ENCODE peak calls at places on chromosomes 12 and 14, in eight cellular contexts. One of them, this sample, is unnamed.

GRCh38 chr14:96102071-96102856 is 63.1 kb downstream of the C14orf132 start:
- DNase-seq in cardiac septum: no peak
- DNase-seq in A549: no peak
- DNase-seq in HTR-8/SVneo: no peak
- DNase-seq in kidney glomerular epithelial cell: no peak
- DNase-seq in mammary epithelial cell: no peak
- DNase-seq in activated CD4-positive, alpha-beta T cell treated with anti-CD3 and anti-CD28 coated beads, Interleukin-2, amount 50 U/mL, for 4 hours: no peak
- DNase-seq in left colon: no peak
- DNase-seq in this sample: peak

GRCh38 chr12:96522690-96523089 is 33.3 kb downstream of the CFAP54 start:
- DNase-seq in mammary epithelial cell: no peak
- DNase-seq in A549: no peak
- DNase-seq in cardiac septum: no peak
- DNase-seq in left colon: no peak
- DNase-seq in kidney glomerular epithelial cell: no peak
- DNase-seq in HTR-8/SVneo: no peak
- DNase-seq in activated CD4-positive, alpha-beta T cell treated with anti-CD3 and anti-CD28 coated beads, Interleukin-2, amount 50 U/mL, for 4 hours: no peak
- DNase-seq in this sample: no peak

GRCh38 chr12:12979731-12980259 is 20.3 kb downstream of the HEBP1 start:
- DNase-seq in left colon: no peak
- DNase-seq in HTR-8/SVneo: peak
- DNase-seq in A549: peak
- DNase-seq in cardiac septum: no peak
- DNase-seq in mammary epithelial cell: peak
- DNase-seq in activated CD4-positive, alpha-beta T cell treated with anti-CD3 and anti-CD28 coated beads, Interleukin-2, amount 50 U/mL, for 4 hours: no peak
- DNase-seq in kidney glomerular epithelial cell: peak
- DNase-seq in this sample: peak

GRCh38 chr12:69657376-69658137 is 41.5 kb downstream of the BEST3 start:
- DNase-seq in activated CD4-positive, alpha-beta T cell treated with anti-CD3 and anti-CD28 coated beads, Interleukin-2, amount 50 U/mL, for 4 hours: no peak
- DNase-seq in cardiac septum: no peak
- DNase-seq in mammary epithelial cell: no peak
- DNase-seq in HTR-8/SVneo: no peak
- DNase-seq in A549: no peak
- DNase-seq in left colon: no peak
- DNase-seq in kidney glomerular epithelial cell: no peak
- DNase-seq in this sample: peak

GRCh38 chr14:103496776-103497175 is 25.9 kb downstream of the CKB start:
- DNase-seq in mammary epithelial cell: no peak
- DNase-seq in left colon: no peak
- DNase-seq in HTR-8/SVneo: no peak
- DNase-seq in A549: no peak
- DNase-seq in cardiac septum: no peak
- DNase-seq in kidney glomerular epithelial cell: no peak
- DNase-seq in activated CD4-positive, alpha-beta T cell treated with anti-CD3 and anti-CD28 coated beads, Interleukin-2, amount 50 U/mL, for 4 hours: no peak
- DNase-seq in this sample: no peak

GRCh38 chr14:25052921-25053320 is 3.0 kb upstream of the STXBP6 start:
- DNase-seq in activated CD4-positive, alpha-beta T cell treated with anti-CD3 and anti-CD28 coated beads, Interleukin-2, amount 50 U/mL, for 4 hours: no peak
- DNase-seq in cardiac septum: no peak
- DNase-seq in HTR-8/SVneo: no peak
- DNase-seq in left colon: no peak
- DNase-seq in A549: no peak
- DNase-seq in kidney glomerular epithelial cell: no peak
- DNase-seq in mammary epithelial cell: no peak
- DNase-seq in this sample: no peak

GRCh38 chr12:129152291-129153075 is 299.2 kb downstream of the GLT1D1 start:
- DNase-seq in kidney glomerular epithelial cell: no peak
- DNase-seq in cardiac septum: no peak
- DNase-seq in A549: no peak
- DNase-seq in left colon: no peak
- DNase-seq in activated CD4-positive, alpha-beta T cell treated with anti-CD3 and anti-CD28 coated beads, Interleukin-2, amount 50 U/mL, for 4 hours: no peak
- DNase-seq in HTR-8/SVneo: no peak
- DNase-seq in mammary epithelial cell: no peak
- DNase-seq in this sample: peak

GRCh38 chr14:100341301-100342031 is 18.3 kb downstream of the SLC25A47 start:
- DNase-seq in mammary epithelial cell: peak
- DNase-seq in cardiac septum: no peak
- DNase-seq in activated CD4-positive, alpha-beta T cell treated with anti-CD3 and anti-CD28 coated beads, Interleukin-2, amount 50 U/mL, for 4 hours: no peak
- DNase-seq in A549: peak
- DNase-seq in HTR-8/SVneo: peak
- DNase-seq in kidney glomerular epithelial cell: peak
- DNase-seq in left colon: no peak
- DNase-seq in this sample: no peak

GRCh38 chr12:55652352-55652751 is 15.7 kb downstream of the OR10P1 start:
- DNase-seq in kidney glomerular epithelial cell: no peak
- DNase-seq in mammary epithelial cell: no peak
- DNase-seq in activated CD4-positive, alpha-beta T cell treated with anti-CD3 and anti-CD28 coated beads, Interleukin-2, amount 50 U/mL, for 4 hours: no peak
- DNase-seq in cardiac septum: no peak
- DNase-seq in A549: no peak
- DNase-seq in HTR-8/SVneo: no peak
- DNase-seq in left colon: no peak
- DNase-seq in this sample: no peak

GRCh38 chr12:63151061-63151897 is at the start of gene AVPR1A:
- DNase-seq in activated CD4-positive, alpha-beta T cell treated with anti-CD3 and anti-CD28 coated beads, Interleukin-2, amount 50 U/mL, for 4 hours: no peak
- DNase-seq in kidney glomerular epithelial cell: no peak
- DNase-seq in A549: peak
- DNase-seq in HTR-8/SVneo: peak
- DNase-seq in mammary epithelial cell: no peak
- DNase-seq in cardiac septum: peak
- DNase-seq in left colon: no peak
- DNase-seq in this sample: peak

GRCh38 chr12:80513211-80513610 is 69.2 kb downstream of the PTPRQ start:
- DNase-seq in kidney glomerular epithelial cell: no peak
- DNase-seq in HTR-8/SVneo: no peak
- DNase-seq in mammary epithelial cell: no peak
- DNase-seq in A549: no peak
- DNase-seq in cardiac septum: no peak
- DNase-seq in activated CD4-positive, alpha-beta T cell treated with anti-CD3 and anti-CD28 coated beads, Interleukin-2, amount 50 U/mL, for 4 hours: no peak
- DNase-seq in left colon: no peak
- DNase-seq in this sample: no peak

GRCh38 chr12:4423528-4424195 is 22.0 kb downstream of the FGF6 start:
- DNase-seq in A549: no peak
- DNase-seq in HTR-8/SVneo: no peak
- DNase-seq in left colon: peak
- DNase-seq in mammary epithelial cell: no peak
- DNase-seq in kidney glomerular epithelial cell: no peak
- DNase-seq in cardiac septum: no peak
- DNase-seq in activated CD4-positive, alpha-beta T cell treated with anti-CD3 and anti-CD28 coated beads, Interleukin-2, amount 50 U/mL, for 4 hours: no peak
- DNase-seq in this sample: no peak

GRCh38 chr12:39990122-39991101 is 115.5 kb downstream of the SLC2A13 start:
- DNase-seq in activated CD4-positive, alpha-beta T cell treated with anti-CD3 and anti-CD28 coated beads, Interleukin-2, amount 50 U/mL, for 4 hours: peak
- DNase-seq in HTR-8/SVneo: no peak
- DNase-seq in left colon: peak
- DNase-seq in kidney glomerular epithelial cell: peak
- DNase-seq in cardiac septum: no peak
- DNase-seq in A549: peak
- DNase-seq in mammary epithelial cell: peak
- DNase-seq in this sample: peak

GRCh38 chr12:32400866-32401265 is 1.5 kb downstream of the FGD4 start:
- DNase-seq in HTR-8/SVneo: no peak
- DNase-seq in activated CD4-positive, alpha-beta T cell treated with anti-CD3 and anti-CD28 coated beads, Interleukin-2, amount 50 U/mL, for 4 hours: no peak
- DNase-seq in mammary epithelial cell: no peak
- DNase-seq in left colon: no peak
- DNase-seq in cardiac septum: no peak
- DNase-seq in kidney glomerular epithelial cell: no peak
- DNase-seq in A549: no peak
- DNase-seq in this sample: no peak

GRCh38 chr14:20662968-20663731 is 21.2 kb upstream of the RNASE4 start:
- DNase-seq in activated CD4-positive, alpha-beta T cell treated with anti-CD3 and anti-CD28 coated beads, Interleukin-2, amount 50 U/mL, for 4 hours: peak
- DNase-seq in left colon: peak
- DNase-seq in kidney glomerular epithelial cell: peak
- DNase-seq in mammary epithelial cell: peak
- DNase-seq in HTR-8/SVneo: no peak
- DNase-seq in cardiac septum: no peak
- DNase-seq in A549: peak
- DNase-seq in this sample: peak

GRCh38 chr12:123942277-123942653 is 30.4 kb downstream of the CCDC92 start:
- DNase-seq in mammary epithelial cell: peak
- DNase-seq in kidney glomerular epithelial cell: peak
- DNase-seq in A549: no peak
- DNase-seq in activated CD4-positive, alpha-beta T cell treated with anti-CD3 and anti-CD28 coated beads, Interleukin-2, amount 50 U/mL, for 4 hours: no peak
- DNase-seq in left colon: no peak
- DNase-seq in cardiac septum: peak
- DNase-seq in HTR-8/SVneo: peak
- DNase-seq in this sample: no peak

GRCh38 chr12:92942905-92943304 is 13.8 kb upstream of the EEA1 start:
- DNase-seq in activated CD4-positive, alpha-beta T cell treated with anti-CD3 and anti-CD28 coated beads, Interleukin-2, amount 50 U/mL, for 4 hours: no peak
- DNase-seq in A549: no peak
- DNase-seq in cardiac septum: no peak
- DNase-seq in mammary epithelial cell: peak
- DNase-seq in HTR-8/SVneo: no peak
- DNase-seq in kidney glomerular epithelial cell: peak
- DNase-seq in left colon: no peak
- DNase-seq in this sample: no peak

GRCh38 chr12:57157588-57158173 is 10.3 kb upstream of the LRP1-AS start:
- DNase-seq in activated CD4-positive, alpha-beta T cell treated with anti-CD3 and anti-CD28 coated beads, Interleukin-2, amount 50 U/mL, for 4 hours: no peak
- DNase-seq in left colon: no peak
- DNase-seq in cardiac septum: no peak
- DNase-seq in A549: no peak
- DNase-seq in HTR-8/SVneo: no peak
- DNase-seq in kidney glomerular epithelial cell: no peak
- DNase-seq in mammary epithelial cell: no peak
- DNase-seq in this sample: no peak

GRCh38 chr14:23306412-23307145 is at the start of gene BCL2L2:
- DNase-seq in A549: peak
- DNase-seq in mammary epithelial cell: peak
- DNase-seq in HTR-8/SVneo: peak
- DNase-seq in kidney glomerular epithelial cell: peak
- DNase-seq in left colon: peak
- DNase-seq in cardiac septum: peak
- DNase-seq in activated CD4-positive, alpha-beta T cell treated with anti-CD3 and anti-CD28 coated beads, Interleukin-2, amount 50 U/mL, for 4 hours: no peak
- DNase-seq in this sample: peak

GRCh38 chr12:20382117-20382516 is 13.8 kb downstream of the PDE3A start:
- DNase-seq in kidney glomerular epithelial cell: no peak
- DNase-seq in cardiac septum: no peak
- DNase-seq in left colon: no peak
- DNase-seq in mammary epithelial cell: no peak
- DNase-seq in HTR-8/SVneo: no peak
- DNase-seq in activated CD4-positive, alpha-beta T cell treated with anti-CD3 and anti-CD28 coated beads, Interleukin-2, amount 50 U/mL, for 4 hours: no peak
- DNase-seq in A549: no peak
- DNase-seq in this sample: no peak

GRCh38 chr12:11768233-11768965 is 118.9 kb downstream of the ETV6 start:
- DNase-seq in mammary epithelial cell: no peak
- DNase-seq in A549: no peak
- DNase-seq in kidney glomerular epithelial cell: no peak
- DNase-seq in HTR-8/SVneo: no peak
- DNase-seq in left colon: no peak
- DNase-seq in activated CD4-positive, alpha-beta T cell treated with anti-CD3 and anti-CD28 coated beads, Interleukin-2, amount 50 U/mL, for 4 hours: no peak
- DNase-seq in cardiac septum: no peak
- DNase-seq in this sample: peak

GRCh38 chr14:67526676-67527459 is 6.2 kb upstream of the PLEKHH1 start:
- DNase-seq in left colon: peak
- DNase-seq in A549: peak
- DNase-seq in mammary epithelial cell: peak
- DNase-seq in kidney glomerular epithelial cell: peak
- DNase-seq in HTR-8/SVneo: peak
- DNase-seq in cardiac septum: no peak
- DNase-seq in activated CD4-positive, alpha-beta T cell treated with anti-CD3 and anti-CD28 coated beads, Interleukin-2, amount 50 U/mL, for 4 hours: peak
- DNase-seq in this sample: peak

GRCh38 chr14:100619382-100620305 is 32.4 kb upstream of the BEGAIN start:
- DNase-seq in A549: no peak
- DNase-seq in mammary epithelial cell: no peak
- DNase-seq in cardiac septum: no peak
- DNase-seq in HTR-8/SVneo: no peak
- DNase-seq in left colon: no peak
- DNase-seq in kidney glomerular epithelial cell: no peak
- DNase-seq in activated CD4-positive, alpha-beta T cell treated with anti-CD3 and anti-CD28 coated beads, Interleukin-2, amount 50 U/mL, for 4 hours: no peak
- DNase-seq in this sample: no peak

GRCh38 chr14:33578461-33579216 is 372.2 kb downstream of the EGLN3 start:
- DNase-seq in activated CD4-positive, alpha-beta T cell treated with anti-CD3 and anti-CD28 coated beads, Interleukin-2, amount 50 U/mL, for 4 hours: no peak
- DNase-seq in left colon: no peak
- DNase-seq in A549: no peak
- DNase-seq in HTR-8/SVneo: no peak
- DNase-seq in mammary epithelial cell: no peak
- DNase-seq in kidney glomerular epithelial cell: no peak
- DNase-seq in cardiac septum: no peak
- DNase-seq in this sample: no peak

GRCh38 chr12:55797068-55797467 is 20.5 kb downstream of the SARNP start:
- DNase-seq in cardiac septum: no peak
- DNase-seq in A549: peak
- DNase-seq in kidney glomerular epithelial cell: no peak
- DNase-seq in mammary epithelial cell: peak
- DNase-seq in HTR-8/SVneo: peak
- DNase-seq in left colon: no peak
- DNase-seq in activated CD4-positive, alpha-beta T cell treated with anti-CD3 and anti-CD28 coated beads, Interleukin-2, amount 50 U/mL, for 4 hours: no peak
- DNase-seq in this sample: peak

GRCh38 chr12:95613021-95613420 is 61.7 kb upstream of the USP44 start:
- DNase-seq in activated CD4-positive, alpha-beta T cell treated with anti-CD3 and anti-CD28 coated beads, Interleukin-2, amount 50 U/mL, for 4 hours: no peak
- DNase-seq in HTR-8/SVneo: no peak
- DNase-seq in left colon: no peak
- DNase-seq in mammary epithelial cell: no peak
- DNase-seq in kidney glomerular epithelial cell: no peak
- DNase-seq in cardiac septum: no peak
- DNase-seq in A549: no peak
- DNase-seq in this sample: no peak

This sample was measured in mesendoderm.